ENCODE peak calls at places on chromosomes 7 and 10, in four cellular contexts. R is HepG2, M is K562, S is HCT116. Z is an unnamed sample.

GRCh38 chr10:33302188-33302829 is 32.2 kb downstream of the NRP1 start:
- DNase-seq in R (no peak), M (no peak), S (no peak), Z (no peak)

GRCh38 chr7:106868364-106868763 is 3.3 kb downstream of the PIK3CG start:
- DNase-seq in R (no peak), M (no peak), S (no peak), Z (no peak)

GRCh38 chr7:132099163-132099562 is 477.1 kb downstream of the PLXNA4 start:
- DNase-seq in R (no peak), M (no peak), S (no peak), Z (no peak)

GRCh38 chr10:5891009-5891408 is 966 bp downstream of the FBH1 start:
- DNase-seq in R (no peak), M (peak; percentile 67), S (no peak), Z (no peak)

GRCh38 chr7:155323001-155323638 is 25.4 kb downstream of the INSIG1 start:
- DNase-seq in R (no peak), M (no peak), S (no peak), Z (no peak)

GRCh38 chr10:71294091-71294561 is 24.9 kb upstream of the SLC29A3 start:
- DNase-seq in R (no peak), M (no peak), S (no peak), Z (no peak)

GRCh38 chr7:831596-832291 is 532 bp upstream of the SUN1 start:
- DNase-seq in R (peak; percentile 35), M (peak; percentile 73), S (peak; percentile 83), Z (peak; percentile 89)

GRCh38 chr10:53690556-53691240 is 918.1 kb upstream of the MBL2 start:
- DNase-seq in R (no peak), M (no peak), S (no peak), Z (no peak)

GRCh38 chr10:98270786-98271185 is 2.8 kb upstream of the LOXL4 start:
- DNase-seq in R (no peak), M (no peak), S (no peak), Z (no peak)

GRCh38 chr10:120971671-120972070 is 120.5 kb downstream of the WDR11 start:
- DNase-seq in R (no peak), M (no peak), S (no peak), Z (no peak)

DNA sequence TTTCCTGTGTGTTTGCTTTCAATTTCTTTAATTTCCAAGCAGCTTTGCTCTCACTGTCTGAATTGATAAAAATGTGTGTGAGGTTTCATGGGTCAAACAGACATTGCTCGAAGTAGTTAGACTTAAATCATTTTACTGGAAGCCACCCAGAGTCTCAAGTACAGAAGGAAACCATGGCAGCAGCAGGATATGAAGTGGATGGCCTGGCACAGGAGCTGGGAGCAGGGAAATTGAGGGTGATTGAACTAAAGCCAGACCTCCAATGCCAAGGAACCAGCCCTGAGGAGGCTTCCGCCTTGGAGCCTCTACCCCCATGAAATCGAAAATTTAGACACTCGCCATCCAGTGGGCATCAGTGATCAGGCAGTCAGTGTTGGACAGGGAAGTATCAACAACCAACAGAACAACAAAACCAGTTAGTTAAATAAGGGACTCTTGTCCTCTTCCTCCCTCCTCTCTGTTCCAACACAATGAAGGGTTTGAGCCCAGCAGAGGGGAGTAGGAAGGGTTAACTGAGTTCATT is 156.5 kb downstream of the SLC16A9 start:
- DNase-seq in R (no peak), M (no peak), S (no peak), Z (no peak)
- TF ChIP-seq SIN3A in R (no peak), M (no peak), S (no peak), Z (no peak)

DNA sequence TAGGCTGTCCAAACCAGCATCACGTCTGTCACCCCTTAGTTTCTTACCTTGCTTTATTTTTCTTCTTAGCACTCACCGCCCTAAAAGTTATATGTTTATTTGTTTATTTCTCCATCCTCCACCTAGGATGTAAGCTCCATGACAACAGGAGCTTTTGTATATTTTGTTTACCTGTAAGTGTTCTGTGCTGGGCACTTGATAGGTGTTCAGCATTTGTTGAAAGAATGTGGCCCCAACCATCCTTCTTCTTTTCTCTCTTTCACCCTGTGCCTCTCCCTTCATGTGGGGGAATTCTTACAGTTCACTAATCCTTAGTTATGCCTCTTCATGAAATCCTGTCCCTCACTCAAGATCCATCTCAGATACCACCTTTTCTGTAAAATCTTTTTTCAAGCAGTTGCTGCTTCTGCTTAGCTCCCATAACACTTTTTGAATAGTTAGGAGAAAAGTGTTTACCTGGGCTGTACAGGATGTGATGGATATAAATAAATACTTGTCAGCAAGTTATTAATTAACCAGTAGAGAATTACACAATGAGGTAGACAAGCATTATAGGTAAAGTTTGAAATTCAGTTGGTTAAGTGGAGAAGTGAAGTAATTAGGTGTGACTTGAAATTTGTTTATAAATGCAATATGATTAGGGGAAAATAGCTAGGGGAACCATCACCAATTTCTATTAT is 9.7 kb downstream of the AHR start:
- DNase-seq in R (no peak), M (no peak), S (no peak), Z (no peak)
- H3K4me1 ChIP-seq in R (peaks cover 58% of the 10 kb centered on the region), M (no peaks in the 10 kb centered on the region), S (peaks cover 42% of the 10 kb centered on the region), Z (peaks cover 49% of the 10 kb centered on the region)

GRCh38 chr7:25847331-25848070 is 304.5 kb upstream of the NFE2L3 start:
- DNase-seq in R (no peak), M (no peak), S (no peak), Z (no peak)

GRCh38 chr7:25852249-25852994 is 299.6 kb upstream of the NFE2L3 start:
- DNase-seq in R (no peak), M (no peak), S (no peak), Z (no peak)

GRCh38 chr7:25850730-25851129 is 301.3 kb upstream of the NFE2L3 start:
- DNase-seq in R (no peak), M (no peak), S (no peak), Z (no peak)

GRCh38 chr7:25851332-25852248 is 300.4 kb upstream of the NFE2L3 start:
- DNase-seq in R (peak; percentile 46), M (peak; percentile 89), S (no peak), Z (peak; percentile 71)

DNA sequence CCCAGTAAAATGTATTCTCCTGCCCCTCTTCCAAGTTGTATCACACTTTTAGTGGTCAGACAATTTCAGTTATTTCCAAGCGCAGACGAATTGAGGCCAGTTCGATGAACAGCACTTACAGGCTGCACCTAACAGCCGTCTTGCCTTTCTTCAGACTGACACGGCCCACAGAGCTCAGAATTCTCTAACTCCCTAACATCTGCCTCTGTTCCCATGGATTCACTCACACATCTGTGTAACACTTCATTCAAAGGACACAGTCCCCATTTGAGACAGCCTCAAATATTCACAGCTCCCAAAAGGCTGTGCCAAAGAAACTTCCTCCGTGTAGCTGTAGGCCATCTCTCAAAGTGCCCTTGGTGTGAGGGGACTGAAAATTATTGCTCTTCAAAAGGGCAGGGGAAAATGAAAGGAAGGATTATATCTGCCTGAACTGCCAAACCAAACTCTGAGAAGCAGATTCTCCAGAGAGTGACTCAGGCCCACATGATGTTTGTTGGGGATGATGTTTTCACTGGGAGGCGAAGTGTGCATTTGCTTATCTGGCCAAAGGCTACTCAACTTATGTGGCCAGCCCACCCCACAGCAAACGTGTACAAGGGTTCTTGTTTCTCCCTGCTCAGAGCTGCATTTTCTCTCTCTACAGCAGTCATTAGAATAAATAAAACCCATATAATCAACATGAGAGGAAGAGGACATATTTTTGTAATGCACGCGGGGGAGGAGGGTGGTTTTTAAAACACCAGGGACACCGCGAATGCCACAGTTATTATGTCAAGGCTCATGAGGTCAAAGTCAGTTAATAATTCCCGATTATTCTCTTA is 302.4 kb upstream of the NFE2L3 start:
- DNase-seq in R (peak; percentile 48), M (peak; percentile 83), S (no peak), Z (peak; percentile 75)
- H3K27ac ChIP-seq in R (no peak overlapping the region), M (peak overlapping the region; percentile 60), S (no peak overlapping the region), Z (peak overlapping the region; percentile 8)

GRCh38 chr7:73560035-73560835 is 2.7 kb upstream of the BCL7B start:
- DNase-seq in R (peak; percentile 46), M (peak; percentile 64), S (no peak), Z (peak; percentile 42)
- TF ChIP-seq SIN3A in R (no peak), M (no peak), S (no peak), Z (no peak)